ENCODE peak calls at places on chromosomes 6 and 20, in five cellular contexts. E is K562, D is psoas muscle, R is fibroblast of lung, G is hepatocyte. V is an unnamed sample. For H3K4me1, the result is how much of the 10 kb centered on the place peaks cover.

GRCh38 chr20:35117148-35117547 is 24.5 kb upstream of the TRPC4AP start:
- DNase-seq in E (no peak), D (no peak), R (peak), G (no peak), V (no peak)

GRCh38 chr20:61696181-61696735 is 369.4 kb downstream of the TAF4 start:
- DNase-seq in E (no peak), D (no peak), R (no peak), G (no peak), V (no peak)

GRCh38 chr6:11788043-11788442 is 9.4 kb upstream of the ADTRP start:
- DNase-seq in E (no peak), D (no peak), R (no peak), G (no peak), V (no peak)

GRCh38 chr6:12593720-12594540 is 122.6 kb upstream of the PHACTR1 start:
- DNase-seq in E (peak), D (no peak), R (no peak), G (peak), V (peak)

GRCh38 chr20:31606928-31607639 is 2.0 kb downstream of the ID1 start:
- DNase-seq in E (peak), D (peak), R (peak), G (peak), V (no peak)

GRCh38 chr6:142857609-142858195 is 87.3 kb downstream of the HIVEP2 start:
- DNase-seq in E (no peak), D (no peak), R (no peak), G (no peak), V (no peak)

GRCh38 chr20:9021699-9022098 is 47.2 kb upstream of the PLCB4 start:
- DNase-seq in E (no peak), D (no peak), R (peak), G (peak), V (no peak)

GRCh38 chr20:1928154-1928553 is 32.9 kb downstream of the SIRPA start:
- DNase-seq in E (no peak), D (no peak), R (no peak), G (no peak), V (no peak)

GRCh38 chr20:59605691-59606364 is 1.5 kb downstream of the PHACTR3 start:
- DNase-seq in E (no peak), D (no peak), R (no peak), G (no peak), V (no peak)

GRCh38 chr20:18284805-18285533 is 3.4 kb upstream of the ZNF133 start:
- DNase-seq in E (no peak), D (no peak), R (no peak), G (no peak), V (no peak)

GRCh38 chr6:159074120-159074684 is 29.4 kb upstream of the TAGAP start:
- DNase-seq in E (peak), D (no peak), R (peak), G (peak), V (peak)

GRCh38 chr6:15129872-15130271 is 116.0 kb upstream of the JARID2 start:
- DNase-seq in E (no peak), D (no peak), R (no peak), G (no peak), V (no peak)

GRCh38 chr6:145627451-145627850 is 107.9 kb downstream of the EPM2A start:
- DNase-seq in E (no peak), D (no peak), R (no peak), G (no peak), V (no peak)

GRCh38 chr6:100456178-100456880 is 8.4 kb downstream of the SIM1 start:
- DNase-seq in E (no peak), D (no peak), R (no peak), G (no peak), V (no peak)

GRCh38 chr6:139588076-139588639 is 213.7 kb upstream of the CITED2 start:
- DNase-seq in E (peak), D (no peak), R (peak), G (peak), V (peak)

GRCh38 chr6:78605909-78606446 is 261.4 kb upstream of the IRAK1BP1 start:
- DNase-seq in E (no peak), D (no peak), R (peak), G (no peak), V (peak)

GRCh38 chr20:55882286-55882685 is 123.0 kb downstream of the CBLN4 start:
- DNase-seq in E (no peak), D (no peak), R (no peak), G (no peak), V (no peak)

GRCh38 chr6:9647043-9647520 is 767.8 kb downstream of the TFAP2A start:
- DNase-seq in E (no peak), D (no peak), R (peak), G (no peak), V (no peak)

GRCh38 chr6:99384507-99384906 is 9.5 kb downstream of the COQ3 start:
- DNase-seq in E (no peak), D (no peak), R (no peak), G (no peak), V (no peak)

GRCh38 chr6:36682328-36683144 is 4.0 kb downstream of the CDKN1A start:
- DNase-seq in E (no peak), D (peak), R (no peak), G (peak), V (peak)

GRCh38 chr20:42706762-42707161 is 482.9 kb downstream of the PTPRT start:
- DNase-seq in E (no peak), D (no peak), R (no peak), G (no peak), V (no peak)

GRCh38 chr6:102701019-102701418 is 1307.5 kb downstream of the GRIK2 start:
- DNase-seq in E (no peak), D (no peak), R (no peak), G (no peak), V (no peak)

GRCh38 chr20:62605996-62606395 is 36.3 kb upstream of the SLCO4A1 start:
- DNase-seq in E (no peak), D (no peak), R (no peak), G (no peak), V (no peak)

GRCh38 chr6:52573295-52573694 is 3.6 kb downstream of the TRAM2 start:
- DNase-seq in E (no peak), D (no peak), R (peak), G (no peak), V (no peak)

GRCh38 chr20:24579475-24579874 is 110.0 kb downstream of the SYNDIG1 start:
- DNase-seq in E (no peak), D (no peak), R (no peak), G (no peak), V (no peak)

GRCh38 chr6:113511100-113511499 is 346.0 kb upstream of the MARCKS start:
- DNase-seq in E (no peak), D (no peak), R (no peak), G (no peak), V (no peak)

GRCh38 chr20:846894-847278 is 13.4 kb downstream of the FAM110A start:
- DNase-seq in E (no peak), D (peak), R (no peak), G (no peak), V (no peak)

GRCh38 chr6:39496951-39497350 is 174.4 kb upstream of the KCNK16 start:
- DNase-seq in E (no peak), D (peak), R (peak), G (peak), V (peak)

GRCh38 chr6:41560440-41561192 is 14.4 kb downstream of the FOXP4 start:
- DNase-seq in E (no peak), D (peak), R (peak), G (no peak), V (peak)

DNA sequence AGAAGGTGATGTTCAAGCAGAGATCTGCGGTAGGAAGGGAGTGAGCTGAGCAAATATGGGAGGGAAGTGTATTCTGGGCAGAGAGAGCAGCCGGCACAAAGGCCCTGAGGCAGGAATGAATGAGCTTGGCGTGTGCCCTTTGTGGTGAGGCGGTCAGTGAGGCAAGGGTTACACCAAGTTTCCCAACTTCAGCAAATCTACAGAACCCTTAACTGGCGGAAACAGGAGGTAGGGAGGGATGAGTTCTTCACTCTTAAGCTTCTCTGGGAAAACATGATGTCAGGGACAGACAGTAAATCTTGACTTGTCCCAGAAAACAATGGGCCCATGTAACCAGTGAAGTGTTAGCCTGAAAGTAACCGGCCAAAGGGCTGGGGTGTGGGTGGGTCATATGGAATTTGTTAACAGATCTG is 97.1 kb upstream of the PTPN1 start:
- DNase-seq in E (no peak), D (no peak), R (no peak), G (no peak), V (no peak)
- H3K4me1 ChIP-seq in E (under half), D (half or more), R (under half), G (under half), V (under half)

GRCh38 chr20:3900187-3900604 is 11.0 kb downstream of the PANK2 start:
- DNase-seq in E (no peak), D (no peak), R (peak), G (no peak), V (no peak)

GRCh38 chr20:3901028-3901746 is 12.0 kb downstream of the PANK2 start:
- DNase-seq in E (no peak), D (no peak), R (no peak), G (no peak), V (peak)

GRCh38 chr20:3904224-3904623 is 15.0 kb downstream of the PANK2 start:
- DNase-seq in E (no peak), D (no peak), R (no peak), G (no peak), V (no peak)

GRCh38 chr20:3902446-3902845 is 13.3 kb downstream of the PANK2 start:
- DNase-seq in E (no peak), D (no peak), R (no peak), G (no peak), V (no peak)

DNA sequence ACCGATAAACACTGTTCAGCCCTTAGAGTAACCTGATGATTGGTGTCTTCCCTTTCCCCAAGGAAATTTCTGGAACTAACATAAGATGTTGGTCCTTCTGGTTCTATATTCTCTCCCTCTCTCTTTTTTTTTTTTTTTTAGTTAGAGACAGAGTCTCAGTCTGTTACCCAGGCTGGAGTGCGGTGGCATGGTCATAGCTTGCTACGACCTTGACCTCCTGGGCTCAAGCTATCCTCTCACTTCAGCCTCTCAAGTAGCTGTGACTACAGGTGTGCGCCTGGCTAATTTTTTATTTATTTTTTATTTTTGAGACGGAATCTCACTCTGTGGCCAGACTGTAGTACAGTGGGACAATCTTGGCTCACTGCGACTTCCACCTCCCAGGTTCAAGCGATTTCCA is 12.9 kb downstream of the PANK2 start:
- DNase-seq in E (no peak), D (no peak), R (no peak), G (no peak), V (no peak)
- H3K4me1 ChIP-seq in E (under half), D (under half), R (under half), G (under half), V (under half)

GRCh38 chr6:132359891-132360290 is 41.4 kb downstream of the MOXD1 start:
- DNase-seq in E (no peak), D (no peak), R (no peak), G (no peak), V (no peak)

GRCh38 chr6:132362318-132363185 is 38.7 kb downstream of the MOXD1 start:
- DNase-seq in E (no peak), D (no peak), R (no peak), G (peak), V (no peak)

GRCh38 chr6:132354517-132355167 is 46.6 kb downstream of the MOXD1 start:
- DNase-seq in E (no peak), D (no peak), R (peak), G (no peak), V (no peak)

GRCh38 chr6:132357120-132357519 is 44.2 kb downstream of the MOXD1 start:
- DNase-seq in E (no peak), D (no peak), R (peak), G (no peak), V (no peak)
- H3K4me1 ChIP-seq in E (under half), D (under half), R (under half), G (under half), V (under half)

GRCh38 chr20:37988555-37988954 is 44.7 kb downstream of the TTI1 start:
- DNase-seq in E (no peak), D (no peak), R (no peak), G (no peak), V (no peak)
- H3K4me1 ChIP-seq in E (under half), D (half or more), R (under half), G (half or more), V (under half)

DNA sequence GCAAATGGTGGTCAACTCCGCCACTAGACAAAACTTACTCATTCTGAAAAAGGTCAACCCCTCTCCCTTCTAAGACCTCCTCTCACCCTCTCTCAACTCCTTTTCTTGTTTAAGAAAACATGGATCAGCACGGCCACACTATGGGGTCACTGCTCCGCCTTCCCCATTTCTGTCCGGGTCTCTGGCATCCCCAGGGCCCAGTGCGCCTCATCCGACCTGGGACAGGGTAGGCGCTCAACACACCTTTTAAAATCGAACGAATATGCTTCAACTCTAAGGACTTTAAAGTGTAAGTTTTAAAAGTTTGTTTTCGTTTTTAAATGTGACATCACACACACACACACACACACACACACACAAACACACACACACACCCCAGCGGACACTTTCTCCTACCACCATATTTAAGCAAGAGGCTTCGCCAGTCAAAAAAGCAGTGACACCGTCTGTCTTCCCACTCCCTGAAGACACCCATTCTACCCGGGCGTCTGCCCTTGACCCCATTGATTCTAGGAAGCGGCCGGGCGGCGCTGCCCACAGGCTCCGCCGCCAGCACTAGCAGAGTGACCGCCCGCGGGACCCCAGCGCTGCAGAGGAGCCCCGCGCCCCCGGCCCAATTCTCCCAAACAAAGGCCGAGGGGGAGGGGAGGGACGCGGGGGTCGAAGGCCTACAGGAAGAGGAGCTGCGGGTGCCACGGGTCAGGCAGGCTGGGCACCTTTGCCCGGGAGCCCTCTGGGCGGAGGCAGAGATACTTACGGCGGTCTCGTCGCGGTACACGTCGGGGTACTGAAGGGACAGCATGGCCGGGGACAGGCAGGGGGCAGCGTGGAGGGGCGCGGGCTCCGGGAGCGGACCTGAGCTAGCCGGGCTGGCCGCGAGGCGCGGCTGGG is 547 bp downstream of the PREP start:
- DNase-seq in E (no peak), D (no peak), R (peak), G (peak), V (peak)
- H3K4me1 ChIP-seq in E (under half), D (under half), R (under half), G (under half), V (under half)

DNA sequence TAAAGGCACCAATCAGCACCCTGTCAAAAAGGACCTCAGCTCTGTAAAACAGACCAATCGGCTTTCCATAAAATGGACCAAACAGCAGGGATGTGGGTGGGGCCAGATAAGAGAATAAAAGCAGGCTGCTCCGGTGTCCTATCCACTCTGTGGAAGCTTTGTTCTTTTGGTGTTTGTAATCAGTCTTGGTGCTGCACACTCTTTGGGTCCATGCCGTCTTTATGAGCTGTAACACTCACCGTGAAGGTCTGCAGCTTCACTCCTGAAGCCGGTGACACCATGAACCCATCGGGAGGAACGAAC is 7.3 kb upstream of the PXDC1 start:
- DNase-seq in E (no peak), D (no peak), R (no peak), G (no peak), V (no peak)
- H3K4me1 ChIP-seq in E (under half), D (under half), R (under half), G (under half), V (under half)

GRCh38 chr20:47566269-47566668 is 64.6 kb downstream of the NCOA3 start:
- DNase-seq in E (peak), D (no peak), R (no peak), G (no peak), V (no peak)
- H3K4me1 ChIP-seq in E (under half), D (half or more), R (under half), G (under half), V (under half)

GRCh38 chr20:57707849-57708693 is 1.7 kb downstream of the PMEPA1 start:
- DNase-seq in E (no peak), D (no peak), R (no peak), G (no peak), V (no peak)
- H3K4me1 ChIP-seq in E (under half), D (under half), R (under half), G (under half), V (under half)

DNA sequence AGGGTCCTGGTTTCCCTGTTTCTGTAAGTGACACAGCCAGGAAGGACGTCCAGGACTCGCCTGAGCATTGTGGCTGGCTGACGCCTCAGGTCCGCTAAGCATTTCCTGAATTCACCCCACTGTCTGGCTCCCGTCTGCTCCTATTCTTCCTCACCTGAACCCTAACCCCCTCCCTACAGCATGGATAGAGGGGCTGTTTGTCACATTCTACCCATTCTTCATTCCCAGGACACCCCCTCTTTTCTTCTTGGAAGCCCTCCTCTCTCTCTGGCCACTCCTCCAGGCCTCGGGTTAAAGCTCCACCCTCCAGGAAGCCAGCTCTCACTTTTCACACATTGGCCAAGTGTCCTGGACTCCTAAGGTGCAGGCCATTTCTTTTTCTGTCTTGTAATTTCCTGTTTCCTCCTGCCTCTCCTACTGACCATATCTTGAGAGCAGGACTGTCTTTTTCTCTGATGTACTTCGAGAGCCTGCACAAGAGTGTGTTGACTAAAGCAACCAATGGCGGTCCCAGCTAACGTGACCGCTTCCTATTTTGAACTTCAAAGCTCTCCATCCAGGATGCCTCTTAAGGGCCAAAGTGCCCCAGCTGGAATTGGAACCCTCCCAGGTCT is 24.2 kb upstream of the MYMX start:
- DNase-seq in E (no peak), D (no peak), R (no peak), G (no peak), V (no peak)
- H3K4me1 ChIP-seq in E (under half), D (under half), R (under half), G (under half), V (under half)